ENCODE peak calls at places on chromosome 9, in five cellular contexts. Y is RWPE1, P is SJSA1, Z is AG04450, K is cardiac muscle cell. J is an unnamed sample.

GRCh38 chr9:20269620-20270019 is 352.7 kb downstream of the MLLT3 start:
- DNase-seq in Y (peak; percentile 11), P (no peak), Z (no peak), K (no peak), J (peak; percentile 56)

GRCh38 chr9:116816484-116816883 is 129.4 kb downstream of the TRIM32 start:
- DNase-seq in Y (no peak), P (no peak), Z (no peak), K (no peak), J (no peak)

GRCh38 chr9:4740373-4740622 is 704 bp downstream of the AK3 start:
- DNase-seq in Y (no peak), P (peak; percentile 36), Z (no peak), K (peak; percentile 35), J (no peak)

GRCh38 chr9:115595951-115596742 is 478.2 kb upstream of the TNC start:
- DNase-seq in Y (no peak), P (peak; percentile 83), Z (no peak), K (peak; percentile 91), J (no peak)

GRCh38 chr9:19689324-19690087 is 99.3 kb downstream of the SLC24A2 start:
- DNase-seq in Y (peak; percentile 36), P (no peak), Z (no peak), K (peak; percentile 36), J (peak; percentile 0)

GRCh38 chr9:128150594-128151342 is 1.5 kb downstream of the LCN2 start:
- DNase-seq in Y (no peak), P (no peak), Z (no peak), K (no peak), J (no peak)

GRCh38 chr9:34413229-34413852 is 36.6 kb upstream of the MYORG start:
- DNase-seq in Y (peak; percentile 62), P (no peak), Z (peak; percentile 7), K (peak; percentile 67), J (no peak)

GRCh38 chr9:9257999-9258398 is 1354.8 kb downstream of the PTPRD start:
- DNase-seq in Y (no peak), P (no peak), Z (no peak), K (no peak), J (no peak)

GRCh38 chr9:31519011-31519410 is 865.4 kb upstream of the ACO1 start:
- DNase-seq in Y (no peak), P (no peak), Z (no peak), K (peak; percentile 3), J (no peak)

DNA sequence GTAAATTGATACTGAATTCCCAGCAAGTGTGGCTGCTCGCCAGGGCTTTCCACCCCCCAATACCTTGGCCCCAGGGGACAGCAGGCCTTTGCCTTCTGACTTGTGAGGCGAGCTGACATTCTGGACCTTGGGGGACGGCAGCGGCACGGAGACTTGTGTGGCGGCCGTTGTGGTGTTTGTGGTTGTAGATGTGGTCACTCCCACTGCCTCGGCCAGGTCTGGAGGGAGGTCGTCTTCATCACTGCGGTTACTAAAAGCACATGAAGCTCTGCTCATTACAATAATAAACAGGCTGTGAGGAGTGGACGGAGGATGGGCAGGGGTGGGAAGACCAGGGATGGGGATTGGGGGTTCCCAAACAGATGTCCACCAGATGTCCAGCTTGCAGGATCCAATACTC is 27.1 kb upstream of the FRRS1L start:
- DNase-seq in Y (no peak), P (no peak), Z (peak; percentile 21), K (no peak), J (no peak)
- H3K27ac ChIP-seq in Y (no peak overlapping the region), P (no peak overlapping the region), Z (no peak overlapping the region), K (no peak overlapping the region), J (no peak overlapping the region)

GRCh38 chr9:72946821-72947220 is 6.0 kb downstream of the ALDH1A1 start:
- DNase-seq in Y (no peak), P (no peak), Z (no peak), K (no peak), J (no peak)
- H3K27ac ChIP-seq in Y (no peak overlapping the region), P (no peak overlapping the region), Z (no peak overlapping the region), K (no peak overlapping the region), J (no peak overlapping the region)

GRCh38 chr9:78997296-78997695 is 574.5 kb upstream of the TLE4 start:
- DNase-seq in Y (no peak), P (no peak), Z (no peak), K (no peak), J (no peak)
- H3K27ac ChIP-seq in Y (no peak overlapping the region), P (no peak overlapping the region), Z (no peak overlapping the region), K (no peak overlapping the region), J (no peak overlapping the region)

DNA sequence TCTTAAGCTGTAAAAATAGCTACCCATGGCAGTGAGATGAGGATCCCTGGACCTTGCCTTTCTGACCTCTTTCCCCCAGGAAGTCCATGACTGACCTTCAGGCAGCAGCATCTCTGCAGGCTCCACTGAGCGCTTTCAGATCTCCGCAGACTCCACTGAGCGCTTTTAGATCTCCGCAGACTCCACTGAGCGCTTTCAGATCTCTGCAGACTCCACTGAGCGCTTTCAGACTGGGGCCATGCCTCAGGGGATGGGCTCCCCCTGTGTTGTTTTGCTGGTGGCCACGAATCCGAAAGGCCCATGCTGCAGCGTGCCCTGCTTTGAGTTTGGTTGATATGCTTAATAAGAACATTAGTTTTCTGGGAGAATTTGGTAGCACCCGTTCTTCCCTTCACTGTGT is 254.2 kb downstream of the FANCC start:
- DNase-seq in Y (no peak), P (no peak), Z (no peak), K (no peak), J (no peak)
- H3K27ac ChIP-seq in Y (peak overlapping the region; percentile 51), P (no peak overlapping the region), Z (no peak overlapping the region), K (peak overlapping the region; percentile 55), J (peak overlapping the region; percentile 71)

GRCh38 chr9:70672136-70672535 is 257.7 kb upstream of the KLF9 start:
- DNase-seq in Y (no peak), P (no peak), Z (no peak), K (peak; percentile 50), J (no peak)

GRCh38 chr9:70675868-70676370 is 261.5 kb upstream of the KLF9 start:
- DNase-seq in Y (no peak), P (no peak), Z (no peak), K (no peak), J (no peak)

GRCh38 chr9:70678153-70678552 is 263.7 kb upstream of the KLF9 start:
- DNase-seq in Y (no peak), P (no peak), Z (no peak), K (peak; percentile 59), J (no peak)

GRCh38 chr9:70677336-70677735 is 262.9 kb upstream of the KLF9 start:
- DNase-seq in Y (no peak), P (no peak), Z (no peak), K (peak; percentile 57), J (no peak)

GRCh38 chr9:70673844-70674243 is 259.4 kb upstream of the KLF9 start:
- DNase-seq in Y (no peak), P (no peak), Z (no peak), K (no peak), J (no peak)
- H3K27ac ChIP-seq in Y (no peak overlapping the region), P (no peak overlapping the region), Z (no peak overlapping the region), K (no peak overlapping the region), J (no peak overlapping the region)